ENCODE peak calls at places on chromosome 10, in four cellular contexts. S is heart right ventricle, U is sigmoid colon, M is heart left ventricle. J is an unnamed sample.

GRCh38 chr10:104267721-104268690 is 978 bp upstream of the GSTO2 start:
- DNase-seq in M (no peak), S (no peak), U (no peak), J (no peak)

GRCh38 chr10:4315529-4315928 is 510.5 kb upstream of the AKR1E2 start:
- DNase-seq in U (no peak), S (no peak), M (peak; percentile 68), J (no peak)

GRCh38 chr10:20922033-20922432 is 24.9 kb upstream of the NEBL start:
- DNase-seq in M (no peak), U (no peak), S (no peak), J (no peak)

GRCh38 chr10:32417906-32418547 is 27.9 kb upstream of the CCDC7 start:
- DNase-seq in U (peak; percentile 72), S (no peak), M (peak; percentile 10), J (no peak)

GRCh38 chr10:25078659-25079429 is 62.4 kb downstream of the THNSL1 start:
- DNase-seq in M (no peak), S (no peak), U (no peak), J (no peak)

GRCh38 chr10:30366829-30367228 is 17.8 kb upstream of the MTPAP start:
- DNase-seq in S (no peak), M (no peak), U (no peak), J (no peak)

GRCh38 chr10:123069271-123069670 is 60.5 kb downstream of the ACADSB start:
- DNase-seq in M (no peak), U (no peak), S (no peak), J (no peak)

GRCh38 chr10:50809596-50809995 is 69.9 kb downstream of the ASAH2B start:
- DNase-seq in U (no peak), M (no peak), S (no peak), J (no peak)

GRCh38 chr10:113539789-113540188 is 13.1 kb upstream of the HABP2 start:
- DNase-seq in M (no peak), S (no peak), U (no peak), J (peak; percentile 70)

GRCh38 chr10:27537812-27538211 is 33.7 kb downstream of the RAB18 start:
- DNase-seq in S (no peak), U (no peak), M (no peak), J (no peak)
- H3K36me3 ChIP-seq in S (peaks cover 85% of the 10 kb centered on the region), U (peaks cover 11% of the 10 kb centered on the region), M (peaks cover 67% of the 10 kb centered on the region), J (peaks cover 6% of the 10 kb centered on the region)

GRCh38 chr10:16437540-16437894 is 707 bp downstream of the PTER start:
- DNase-seq in M (no peak), S (no peak), U (no peak), J (no peak)

GRCh38 chr10:16440396-16441105 is 3.7 kb downstream of the PTER start:
- DNase-seq in S (no peak), M (no peak), U (no peak), J (no peak)

GRCh38 chr10:16439294-16439693 is 2.5 kb downstream of the PTER start:
- DNase-seq in U (no peak), S (no peak), M (no peak), J (no peak)

GRCh38 chr10:16436758-16437539 is at the start of gene PTER:
- DNase-seq in S (peak; percentile 99), U (peak; percentile 97), M (peak; percentile 96), J (peak; percentile 99)

DNA sequence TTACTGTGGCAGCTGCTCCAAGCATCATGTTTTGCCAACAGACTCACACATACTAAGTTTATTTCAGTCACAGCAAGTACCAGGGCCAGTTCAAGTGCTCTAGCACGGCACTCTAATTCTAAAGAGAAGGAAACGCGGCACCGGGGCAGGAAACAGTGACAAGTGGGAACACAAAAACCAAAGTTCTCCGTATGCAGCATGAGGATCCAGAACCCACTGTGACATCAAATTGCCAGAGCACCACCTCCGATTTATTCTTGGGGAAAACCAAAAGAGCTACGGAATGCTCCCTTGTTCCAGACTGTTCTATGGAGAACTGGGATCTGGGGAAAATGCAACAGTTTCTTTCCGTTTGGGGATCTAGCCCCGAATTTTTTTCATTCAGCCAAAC is 448 bp upstream of the PTER start:
- DNase-seq in M (no peak), U (no peak), S (no peak), J (peak; percentile 46)
- H3K27ac ChIP-seq in M (peak overlapping the region; percentile 91), U (peak overlapping the region; percentile 83), S (peak overlapping the region; percentile 80), J (peak overlapping the region; percentile 5)

DNA sequence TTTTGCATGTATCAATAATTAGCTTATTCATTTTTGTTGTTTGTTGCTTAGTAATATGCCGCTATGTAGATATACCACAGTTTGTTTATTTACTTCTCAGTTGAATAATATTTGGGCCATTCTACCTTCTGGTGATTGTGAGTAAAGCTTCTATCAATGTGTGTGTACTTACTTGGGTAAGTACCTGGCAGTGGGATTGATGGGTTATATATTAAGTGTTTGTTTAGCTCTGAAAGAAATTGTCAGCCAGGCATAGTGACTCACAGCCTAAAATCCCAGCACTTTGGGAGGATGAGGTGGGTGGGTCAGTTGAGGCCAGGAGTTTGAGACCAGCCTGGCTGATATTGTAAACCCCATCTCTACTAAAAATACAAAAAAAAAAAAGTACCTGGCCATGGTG is 975.7 kb upstream of the MBL2 start:
- DNase-seq in U (no peak), M (no peak), S (no peak), J (no peak)
- H3K36me3 ChIP-seq in U (no peaks in the 10 kb centered on the region), M (no peaks in the 10 kb centered on the region), S (no peaks in the 10 kb centered on the region), J (no peaks in the 10 kb centered on the region)

DNA sequence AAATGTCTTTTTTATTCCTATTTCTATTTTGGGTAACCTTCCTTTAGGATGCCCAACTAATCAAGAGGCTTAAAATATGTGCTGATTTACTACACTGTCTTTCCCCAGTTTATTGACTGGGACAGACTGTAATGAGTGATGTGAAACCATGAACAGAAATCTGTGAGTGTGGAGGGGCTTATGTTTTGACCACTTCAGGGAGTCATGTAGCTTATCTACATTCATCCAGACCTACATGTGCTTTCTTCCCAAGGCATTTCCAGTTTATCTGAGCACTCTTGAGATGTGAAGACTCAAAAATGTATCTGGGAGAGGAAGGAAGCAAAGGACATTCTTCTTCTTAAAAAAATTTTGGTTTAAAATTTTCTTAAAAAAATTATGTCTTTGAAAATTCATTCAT is 45.2 kb downstream of the STAM start:
- DNase-seq in S (no peak), M (no peak), U (no peak), J (no peak)
- H3K27ac ChIP-seq in S (no peak overlapping the region), M (no peak overlapping the region), U (no peak overlapping the region), J (no peak overlapping the region)

GRCh38 chr10:99929360-99929759 is 80.4 kb downstream of the DNMBP start:
- DNase-seq in U (no peak), S (no peak), M (no peak), J (no peak)

GRCh38 chr10:99926925-99927718 is 82.6 kb downstream of the DNMBP start:
- DNase-seq in U (peak; percentile 74), S (peak; percentile 50), M (peak; percentile 72), J (no peak)

GRCh38 chr10:99930731-99931550 is 78.8 kb downstream of the DNMBP start:
- DNase-seq in U (no peak), S (no peak), M (no peak), J (no peak)

GRCh38 chr10:99924856-99925255 is 84.9 kb downstream of the DNMBP start:
- DNase-seq in M (no peak), U (no peak), S (no peak), J (no peak)

DNA sequence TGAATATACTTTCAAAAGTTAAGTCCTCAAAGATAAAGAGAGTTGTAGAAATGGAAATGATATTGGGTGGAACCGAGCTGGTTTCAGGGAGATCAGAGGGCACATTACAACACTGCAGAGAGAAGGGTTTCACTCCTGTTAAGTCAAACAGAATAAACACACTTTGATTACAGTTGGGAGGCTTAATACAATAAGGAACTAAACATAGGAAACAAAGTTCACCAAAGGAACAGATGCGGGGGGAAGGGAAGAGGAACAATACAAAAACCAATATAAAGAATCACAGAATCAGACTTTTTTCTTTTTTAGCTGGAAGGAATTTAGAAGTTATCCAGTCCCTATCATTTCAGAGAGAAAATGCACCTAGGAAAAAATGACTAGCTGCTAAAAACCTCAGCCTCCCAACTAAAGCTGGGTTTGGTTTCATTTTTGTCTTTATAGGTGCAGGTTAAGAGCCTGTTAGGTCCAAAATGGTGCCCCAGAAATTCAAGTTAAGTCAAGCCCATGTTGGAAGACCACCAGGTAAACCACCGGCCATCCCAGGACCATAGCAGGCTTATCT is 81.9 kb downstream of the DNMBP start:
- DNase-seq in U (no peak), S (no peak), M (no peak), J (no peak)
- H3K36me3 ChIP-seq in U (no peaks in the 10 kb centered on the region), S (no peaks in the 10 kb centered on the region), M (no peaks in the 10 kb centered on the region), J (no peaks in the 10 kb centered on the region)

GRCh38 chr10:79155301-79156081 is 86.7 kb downstream of the ZMIZ1 start:
- DNase-seq in S (peak; percentile 57), U (peak; percentile 79), M (no peak), J (peak; percentile 85)

GRCh38 chr10:79156334-79157274 is 87.8 kb downstream of the ZMIZ1 start:
- DNase-seq in M (no peak), U (no peak), S (no peak), J (no peak)

GRCh38 chr10:79150444-79150754 is 81.6 kb downstream of the ZMIZ1 start:
- DNase-seq in S (no peak), U (no peak), M (no peak), J (no peak)

GRCh38 chr10:79152423-79152817 is 83.7 kb downstream of the ZMIZ1 start:
- DNase-seq in M (no peak), U (no peak), S (no peak), J (no peak)

GRCh38 chr10:79153753-79154152 is 85.0 kb downstream of the ZMIZ1 start:
- DNase-seq in S (peak; percentile 84), M (peak; percentile 84), U (no peak), J (peak; percentile 94)
- H3K27ac ChIP-seq in S (peak overlapping the region; percentile 94), M (peak overlapping the region; percentile 97), U (peak overlapping the region; percentile 92), J (no peak overlapping the region)

DNA sequence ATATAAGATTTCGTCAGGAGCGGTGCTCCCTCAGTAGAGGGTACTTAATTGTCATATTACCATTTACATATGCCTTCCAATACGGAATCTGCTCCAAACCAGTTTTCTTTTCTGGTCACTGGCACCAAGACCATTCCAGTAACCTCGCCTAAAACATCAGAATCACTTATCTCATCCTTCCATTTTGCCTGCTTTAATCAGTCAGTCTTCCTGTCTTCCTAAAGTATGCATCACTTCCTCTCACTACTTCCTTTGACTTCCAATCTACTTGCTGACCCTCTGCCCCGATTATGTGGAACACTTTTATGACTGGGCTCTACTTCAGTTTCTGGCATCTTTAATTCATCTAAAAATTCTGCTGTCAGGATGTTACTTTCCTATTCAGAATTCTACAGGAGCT is 33.5 kb downstream of the CUL2 start:
- DNase-seq in U (no peak), M (no peak), S (no peak), J (no peak)
- H3K36me3 ChIP-seq in U (peaks cover 10% of the 10 kb centered on the region), M (peaks cover 75% of the 10 kb centered on the region), S (peaks cover 96% of the 10 kb centered on the region), J (no peaks in the 10 kb centered on the region)

GRCh38 chr10:69872326-69872725 is 70.6 kb downstream of the COL13A1 start:
- DNase-seq in S (no peak), U (no peak), M (no peak), J (no peak)
- H3K27ac ChIP-seq in S (no peak overlapping the region), U (no peak overlapping the region), M (no peak overlapping the region), J (no peak overlapping the region)